ENCODE peak calls at places on chromosomes 11 and 22, in ten cellular contexts. One of them, this sample, is unnamed. For H3K9me3, the result is how much of the 10 kb centered on the place peaks cover.

GRCh38 chr11:18775492-18776292 is 15.9 kb downstream of the PTPN5 start:
- DNase-seq in transverse colon: peak
- DNase-seq in cardiac muscle cell: peak
- DNase-seq in ascending aorta: no peak
- DNase-seq in fibroblast of lung: no peak
- DNase-seq in CD8-positive, alpha-beta T cell: no peak
- DNase-seq in hepatocyte: peak
- DNase-seq in breast epithelium: peak
- DNase-seq in psoas muscle: peak
- DNase-seq in upper lobe of right lung: peak
- DNase-seq in this sample: peak

GRCh38 chr11:118132385-118133151 is 20.1 kb downstream of the SCN4B start:
- DNase-seq in transverse colon: no peak
- DNase-seq in cardiac muscle cell: no peak
- DNase-seq in ascending aorta: no peak
- DNase-seq in fibroblast of lung: no peak
- DNase-seq in CD8-positive, alpha-beta T cell: no peak
- DNase-seq in hepatocyte: no peak
- DNase-seq in breast epithelium: no peak
- DNase-seq in psoas muscle: no peak
- DNase-seq in upper lobe of right lung: peak
- DNase-seq in this sample: no peak

GRCh38 chr11:67315325-67315909 is 12.1 kb downstream of the SSH3 start:
- DNase-seq in transverse colon: no peak
- DNase-seq in cardiac muscle cell: no peak
- DNase-seq in ascending aorta: peak
- DNase-seq in fibroblast of lung: no peak
- DNase-seq in CD8-positive, alpha-beta T cell: no peak
- DNase-seq in hepatocyte: no peak
- DNase-seq in breast epithelium: no peak
- DNase-seq in psoas muscle: no peak
- DNase-seq in upper lobe of right lung: no peak
- DNase-seq in this sample: no peak

GRCh38 chr22:32606181-32606580 is 131.6 kb downstream of the FBXO7 start:
- DNase-seq in transverse colon: no peak
- DNase-seq in cardiac muscle cell: no peak
- DNase-seq in ascending aorta: no peak
- DNase-seq in fibroblast of lung: peak
- DNase-seq in CD8-positive, alpha-beta T cell: no peak
- DNase-seq in hepatocyte: no peak
- DNase-seq in breast epithelium: no peak
- DNase-seq in psoas muscle: no peak
- DNase-seq in upper lobe of right lung: no peak
- DNase-seq in this sample: no peak

GRCh38 chr22:22230438-22230837 is 14.1 kb upstream of the VPREB1 start:
- DNase-seq in transverse colon: no peak
- DNase-seq in cardiac muscle cell: no peak
- DNase-seq in ascending aorta: no peak
- DNase-seq in fibroblast of lung: no peak
- DNase-seq in CD8-positive, alpha-beta T cell: no peak
- DNase-seq in hepatocyte: no peak
- DNase-seq in breast epithelium: no peak
- DNase-seq in psoas muscle: no peak
- DNase-seq in upper lobe of right lung: no peak
- DNase-seq in this sample: no peak

GRCh38 chr11:17771841-17772401 is 37.3 kb downstream of the KCNC1 start:
- DNase-seq in transverse colon: no peak
- DNase-seq in cardiac muscle cell: no peak
- DNase-seq in ascending aorta: no peak
- DNase-seq in fibroblast of lung: no peak
- DNase-seq in CD8-positive, alpha-beta T cell: no peak
- DNase-seq in hepatocyte: no peak
- DNase-seq in breast epithelium: peak
- DNase-seq in psoas muscle: no peak
- DNase-seq in upper lobe of right lung: no peak
- DNase-seq in this sample: no peak

GRCh38 chr11:96110302-96110701 is 186.4 kb upstream of the MTMR2 start:
- DNase-seq in transverse colon: no peak
- DNase-seq in cardiac muscle cell: no peak
- DNase-seq in ascending aorta: no peak
- DNase-seq in fibroblast of lung: no peak
- DNase-seq in CD8-positive, alpha-beta T cell: no peak
- DNase-seq in hepatocyte: no peak
- DNase-seq in breast epithelium: no peak
- DNase-seq in psoas muscle: no peak
- DNase-seq in upper lobe of right lung: no peak
- DNase-seq in this sample: no peak

GRCh38 chr11:27350503-27350902 is 12.5 kb downstream of the CCDC34 start:
- DNase-seq in transverse colon: no peak
- DNase-seq in cardiac muscle cell: peak
- DNase-seq in ascending aorta: no peak
- DNase-seq in fibroblast of lung: peak
- DNase-seq in CD8-positive, alpha-beta T cell: no peak
- DNase-seq in hepatocyte: no peak
- DNase-seq in breast epithelium: no peak
- DNase-seq in psoas muscle: no peak
- DNase-seq in upper lobe of right lung: no peak
- DNase-seq in this sample: no peak

GRCh38 chr22:19718255-19719054 is 4.2 kb downstream of the SEPTIN5 start:
- DNase-seq in transverse colon: no peak
- DNase-seq in cardiac muscle cell: no peak
- DNase-seq in ascending aorta: no peak
- DNase-seq in fibroblast of lung: no peak
- DNase-seq in CD8-positive, alpha-beta T cell: no peak
- DNase-seq in hepatocyte: no peak
- DNase-seq in breast epithelium: no peak
- DNase-seq in psoas muscle: no peak
- DNase-seq in upper lobe of right lung: no peak
- DNase-seq in this sample: no peak

GRCh38 chr22:32987081-32987631 is 71.0 kb downstream of the SYN3 start:
- DNase-seq in transverse colon: no peak
- DNase-seq in cardiac muscle cell: no peak
- DNase-seq in ascending aorta: no peak
- DNase-seq in fibroblast of lung: peak
- DNase-seq in CD8-positive, alpha-beta T cell: no peak
- DNase-seq in hepatocyte: no peak
- DNase-seq in breast epithelium: peak
- DNase-seq in psoas muscle: no peak
- DNase-seq in upper lobe of right lung: no peak
- DNase-seq in this sample: peak

GRCh38 chr11:130907229-130907628 is 9.1 kb downstream of the SNX19 start:
- DNase-seq in transverse colon: no peak
- DNase-seq in cardiac muscle cell: no peak
- DNase-seq in ascending aorta: no peak
- DNase-seq in fibroblast of lung: no peak
- DNase-seq in CD8-positive, alpha-beta T cell: no peak
- DNase-seq in hepatocyte: no peak
- DNase-seq in breast epithelium: no peak
- DNase-seq in psoas muscle: no peak
- DNase-seq in upper lobe of right lung: no peak
- DNase-seq in this sample: no peak
- TF ChIP-seq CTCF in transverse colon: no peak
- TF ChIP-seq CTCF in cardiac muscle cell: no peak
- TF ChIP-seq CTCF in ascending aorta: no peak
- TF ChIP-seq CTCF in fibroblast of lung: no peak
- TF ChIP-seq CTCF in CD8-positive, alpha-beta T cell: no peak
- TF ChIP-seq CTCF in hepatocyte: no peak
- TF ChIP-seq CTCF in breast epithelium: no peak
- TF ChIP-seq CTCF in psoas muscle: no peak
- TF ChIP-seq CTCF in upper lobe of right lung: no peak
- TF ChIP-seq CTCF in this sample: no peak

DNA sequence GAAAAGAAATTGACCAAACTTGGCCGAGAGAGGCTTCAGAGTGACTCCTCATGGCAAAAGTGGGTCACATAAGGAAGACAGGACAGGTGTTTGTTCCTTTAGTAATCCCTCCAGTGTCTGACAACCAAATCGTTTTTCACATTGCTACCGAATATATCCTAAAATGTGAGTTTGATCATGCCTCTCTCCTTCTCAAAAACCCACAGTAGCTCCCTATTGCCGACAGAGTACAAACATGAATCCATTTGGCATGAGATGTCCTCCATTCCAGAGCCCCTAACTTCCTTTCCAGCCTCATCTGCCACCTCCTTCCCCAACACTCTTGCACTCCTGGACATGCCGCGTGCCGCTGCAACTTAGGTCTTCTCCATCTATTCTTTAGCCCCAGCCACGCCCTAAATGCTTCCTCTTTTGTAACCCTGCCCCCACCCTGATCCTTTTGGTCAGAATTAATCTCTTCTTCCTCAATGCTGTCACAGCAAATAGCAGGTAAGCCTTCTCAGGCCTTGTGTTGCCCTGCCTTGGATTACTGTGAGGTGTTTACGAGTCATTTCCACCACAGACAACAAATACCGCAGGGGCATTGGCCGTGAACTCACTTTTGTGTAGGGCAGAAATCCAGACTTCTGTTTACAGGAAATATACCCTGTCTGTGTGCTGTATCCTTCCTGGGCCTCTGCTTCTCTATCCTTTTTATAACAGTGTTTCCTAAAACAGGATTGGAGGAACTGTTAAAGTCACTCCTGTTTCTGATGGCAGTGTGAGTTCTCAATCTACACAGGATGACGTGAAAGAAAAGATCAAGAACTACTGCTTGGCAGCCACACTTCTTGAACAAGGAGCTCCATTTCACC is 66.0 kb upstream of the FTH1 start:
- DNase-seq in transverse colon: no peak
- DNase-seq in cardiac muscle cell: no peak
- DNase-seq in ascending aorta: no peak
- DNase-seq in fibroblast of lung: no peak
- DNase-seq in CD8-positive, alpha-beta T cell: no peak
- DNase-seq in hepatocyte: no peak
- DNase-seq in breast epithelium: no peak
- DNase-seq in psoas muscle: no peak
- DNase-seq in upper lobe of right lung: no peak
- DNase-seq in this sample: no peak
- H3K9me3 ChIP-seq in transverse colon: under half
- H3K9me3 ChIP-seq in cardiac muscle cell: under half
- H3K9me3 ChIP-seq in ascending aorta: under half
- H3K9me3 ChIP-seq in fibroblast of lung: under half
- H3K9me3 ChIP-seq in CD8-positive, alpha-beta T cell: under half
- H3K9me3 ChIP-seq in hepatocyte: under half
- H3K9me3 ChIP-seq in breast epithelium: under half
- H3K9me3 ChIP-seq in psoas muscle: under half
- H3K9me3 ChIP-seq in upper lobe of right lung: under half
- H3K9me3 ChIP-seq in this sample: under half

DNA sequence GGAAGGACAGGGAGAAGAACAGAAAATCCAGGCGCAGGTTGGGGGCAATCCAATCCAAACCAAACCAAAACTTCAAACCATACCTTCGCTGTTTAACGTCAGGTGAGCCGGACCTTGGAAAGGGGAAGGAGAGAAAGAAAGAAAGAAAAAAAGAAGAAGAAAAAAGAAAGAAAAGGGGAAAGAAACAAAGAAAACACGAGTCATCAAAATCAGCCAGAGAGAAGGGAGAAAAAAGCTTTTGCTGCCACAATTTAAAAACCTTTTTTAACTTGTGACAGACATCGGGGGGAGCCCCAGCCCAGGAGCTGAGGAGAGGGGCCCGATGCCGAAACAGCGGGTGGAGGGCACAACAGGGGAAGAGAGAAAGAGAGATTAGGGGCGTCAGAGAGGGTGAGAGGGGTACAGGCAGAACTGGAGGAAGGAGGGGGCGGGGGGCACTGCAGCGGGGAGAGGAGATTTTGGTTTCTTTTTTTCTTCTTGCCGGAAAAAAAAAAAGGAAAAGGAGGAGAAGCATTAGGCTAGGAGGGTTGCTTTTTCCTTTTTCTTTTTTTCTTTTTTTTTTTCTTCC is 30.1 kb downstream of the NRXN2 start:
- DNase-seq in transverse colon: no peak
- DNase-seq in cardiac muscle cell: no peak
- DNase-seq in ascending aorta: no peak
- DNase-seq in fibroblast of lung: no peak
- DNase-seq in CD8-positive, alpha-beta T cell: no peak
- DNase-seq in hepatocyte: no peak
- DNase-seq in breast epithelium: no peak
- DNase-seq in psoas muscle: no peak
- DNase-seq in upper lobe of right lung: peak
- DNase-seq in this sample: no peak
- TF ChIP-seq CTCF in transverse colon: no peak
- TF ChIP-seq CTCF in cardiac muscle cell: no peak
- TF ChIP-seq CTCF in ascending aorta: no peak
- TF ChIP-seq CTCF in fibroblast of lung: no peak
- TF ChIP-seq CTCF in CD8-positive, alpha-beta T cell: no peak
- TF ChIP-seq CTCF in hepatocyte: no peak
- TF ChIP-seq CTCF in breast epithelium: no peak
- TF ChIP-seq CTCF in psoas muscle: no peak
- TF ChIP-seq CTCF in upper lobe of right lung: no peak
- TF ChIP-seq CTCF in this sample: no peak

GRCh38 chr11:100356035-100356434 is 331.1 kb upstream of the ARHGAP42 start:
- DNase-seq in transverse colon: no peak
- DNase-seq in cardiac muscle cell: no peak
- DNase-seq in ascending aorta: no peak
- DNase-seq in fibroblast of lung: no peak
- DNase-seq in CD8-positive, alpha-beta T cell: no peak
- DNase-seq in hepatocyte: no peak
- DNase-seq in breast epithelium: no peak
- DNase-seq in psoas muscle: no peak
- DNase-seq in upper lobe of right lung: no peak
- DNase-seq in this sample: no peak

GRCh38 chr11:100353083-100353482 is 334.0 kb upstream of the ARHGAP42 start:
- DNase-seq in transverse colon: no peak
- DNase-seq in cardiac muscle cell: no peak
- DNase-seq in ascending aorta: no peak
- DNase-seq in fibroblast of lung: no peak
- DNase-seq in CD8-positive, alpha-beta T cell: no peak
- DNase-seq in hepatocyte: no peak
- DNase-seq in breast epithelium: no peak
- DNase-seq in psoas muscle: no peak
- DNase-seq in upper lobe of right lung: no peak
- DNase-seq in this sample: no peak

DNA sequence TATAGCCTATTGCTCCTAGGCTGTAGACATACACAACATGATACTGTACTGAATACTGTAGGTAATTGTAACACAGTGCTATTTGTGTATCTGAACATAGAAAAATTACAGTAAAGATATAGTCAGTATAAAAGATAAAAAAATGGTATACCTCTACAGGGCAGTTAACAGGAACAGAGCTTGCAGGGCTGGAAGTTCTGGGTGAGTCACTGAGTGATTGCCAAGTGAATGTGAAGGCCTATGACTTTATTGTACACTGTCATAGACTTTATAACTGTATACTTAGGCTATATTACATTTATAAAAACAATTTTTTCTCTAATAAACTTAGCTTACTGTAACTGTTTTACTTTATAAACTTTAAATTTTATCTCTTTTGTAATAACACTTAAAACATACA is 332.4 kb upstream of the ARHGAP42 start:
- DNase-seq in transverse colon: no peak
- DNase-seq in cardiac muscle cell: no peak
- DNase-seq in ascending aorta: no peak
- DNase-seq in fibroblast of lung: no peak
- DNase-seq in CD8-positive, alpha-beta T cell: no peak
- DNase-seq in hepatocyte: no peak
- DNase-seq in breast epithelium: no peak
- DNase-seq in psoas muscle: no peak
- DNase-seq in upper lobe of right lung: no peak
- DNase-seq in this sample: no peak
- H3K9me3 ChIP-seq in transverse colon: under half
- H3K9me3 ChIP-seq in cardiac muscle cell: under half
- H3K9me3 ChIP-seq in ascending aorta: under half
- H3K9me3 ChIP-seq in fibroblast of lung: under half
- H3K9me3 ChIP-seq in CD8-positive, alpha-beta T cell: under half
- H3K9me3 ChIP-seq in hepatocyte: under half
- H3K9me3 ChIP-seq in breast epithelium: under half
- H3K9me3 ChIP-seq in psoas muscle: under half
- H3K9me3 ChIP-seq in upper lobe of right lung: under half
- H3K9me3 ChIP-seq in this sample: under half